ENCODE peak calls at places on chromosomes 6 and 20, in eight cellular contexts. Z is colonic mucosa, F is upper lobe of left lung, R is left ventricle myocardium inferior, J is pancreas, B is neural progenitor cell, W is cardiac muscle cell, P is RWPE2. C is an unnamed sample. For H3K27me3, the result is how much of the 10 kb centered on the place peaks cover.

GRCh38 chr20:9028419-9028818 is 40.5 kb upstream of the PLCB4 start:
- DNase-seq in Z (no peak), F (no peak), R (no peak), J (no peak), B (no peak), W (no peak), P (no peak), C (no peak)

GRCh38 chr6:12950879-12951814 is 234.6 kb downstream of the PHACTR1 start:
- DNase-seq in Z (no peak), F (no peak), R (no peak), J (no peak), B (no peak), W (no peak), P (no peak), C (no peak)

GRCh38 chr6:106792536-106793236 is 163.3 kb downstream of the QRSL1 start:
- DNase-seq in Z (no peak), F (no peak), R (no peak), J (no peak), B (no peak), W (no peak), P (no peak), C (no peak)

GRCh38 chr20:62117658-62118057 is 4.6 kb upstream of the LSM14B start:
- DNase-seq in Z (no peak), F (peak), R (peak), J (no peak), B (peak), W (peak), P (no peak), C (peak)

GRCh38 chr6:169857343-169858292 is 106.2 kb downstream of the ERMARD start:
- DNase-seq in Z (no peak), F (no peak), R (no peak), J (no peak), B (no peak), W (no peak), P (no peak), C (no peak)

GRCh38 chr6:144585217-144585814 is 300.2 kb downstream of the UTRN start:
- DNase-seq in Z (no peak), F (no peak), R (no peak), J (no peak), B (peak), W (peak), P (no peak), C (no peak)

GRCh38 chr6:94213176-94213575 is 793.8 kb upstream of the EPHA7 start:
- DNase-seq in Z (no peak), F (no peak), R (no peak), J (no peak), B (no peak), W (no peak), P (no peak), C (no peak)

GRCh38 chr20:47789081-47789998 is 4.1 kb upstream of the SULF2 start:
- DNase-seq in Z (no peak), F (no peak), R (no peak), J (no peak), B (no peak), W (no peak), P (no peak), C (no peak)

GRCh38 chr20:34475979-34476736 is 40.1 kb upstream of the DYNLRB1 start:
- DNase-seq in Z (peak), F (peak), R (peak), J (peak), B (peak), W (peak), P (no peak), C (peak)

GRCh38 chr20:63772781-63773520 is 33.4 kb downstream of the SLC2A4RG start:
- DNase-seq in Z (no peak), F (no peak), R (peak), J (no peak), B (no peak), W (no peak), P (no peak), C (no peak)

GRCh38 chr6:149896491-149896890 is 1.4 kb downstream of the RAET1E start:
- DNase-seq in Z (no peak), F (no peak), R (no peak), J (no peak), B (no peak), W (no peak), P (no peak), C (no peak)

GRCh38 chr20:34472246-34472925 is 43.8 kb upstream of the DYNLRB1 start:
- DNase-seq in Z (no peak), F (no peak), R (no peak), J (no peak), B (no peak), W (no peak), P (no peak), C (no peak)

GRCh38 chr20:24469116-24470030 is at the start of gene SYNDIG1:
- DNase-seq in Z (no peak), F (peak), R (peak), J (no peak), B (peak), W (peak), P (no peak), C (no peak)

GRCh38 chr6:132228894-132229293 is 172.4 kb downstream of the MOXD1 start:
- DNase-seq in Z (no peak), F (no peak), R (no peak), J (no peak), B (no peak), W (no peak), P (no peak), C (no peak)

GRCh38 chr6:112030206-112030932 is 23.5 kb upstream of the CCN6 start:
- DNase-seq in Z (peak), F (no peak), R (no peak), J (no peak), B (no peak), W (no peak), P (no peak), C (no peak)

GRCh38 chr6:118316796-118317384 is 231.2 kb upstream of the PLN start:
- DNase-seq in Z (no peak), F (no peak), R (no peak), J (no peak), B (no peak), W (no peak), P (no peak), C (no peak)

GRCh38 chr6:6811151-6812002 is 222.9 kb downstream of the LY86 start:
- DNase-seq in Z (peak), F (no peak), R (no peak), J (peak), B (peak), W (no peak), P (peak), C (peak)

GRCh38 chr6:52305948-52306767 is 21.6 kb upstream of the MCM3 start:
- DNase-seq in Z (no peak), F (no peak), R (no peak), J (no peak), B (no peak), W (no peak), P (no peak), C (no peak)

GRCh38 chr6:119757467-119757866 is 407.9 kb upstream of the MAN1A1 start:
- DNase-seq in Z (no peak), F (no peak), R (no peak), J (no peak), B (no peak), W (no peak), P (no peak), C (no peak)

GRCh38 chr6:4210619-4211419 is 75.4 kb upstream of the ECI2 start:
- DNase-seq in Z (peak), F (no peak), R (peak), J (peak), B (peak), W (peak), P (no peak), C (peak)

GRCh38 chr20:44159125-44159524 is 27.9 kb downstream of the JPH2 start:
- DNase-seq in Z (no peak), F (no peak), R (no peak), J (no peak), B (no peak), W (no peak), P (no peak), C (no peak)

GRCh38 chr6:126643352-126643751 is 303.4 kb downstream of the CENPW start:
- DNase-seq in Z (no peak), F (peak), R (no peak), J (no peak), B (no peak), W (no peak), P (no peak), C (no peak)

GRCh38 chr20:47358672-47359532 is 2.4 kb upstream of the ZMYND8 start:
- DNase-seq in Z (peak), F (no peak), R (peak), J (peak), B (peak), W (peak), P (peak), C (no peak)

GRCh38 chr20:10745790-10746189 is 72.0 kb upstream of the JAG1 start:
- DNase-seq in Z (no peak), F (no peak), R (no peak), J (no peak), B (no peak), W (no peak), P (no peak), C (no peak)

GRCh38 chr6:315921-316752 is 23.9 kb downstream of the DUSP22 start:
- DNase-seq in Z (no peak), F (no peak), R (no peak), J (no peak), B (no peak), W (no peak), P (no peak), C (no peak)

GRCh38 chr6:168374051-168374502 is 54.5 kb upstream of the DACT2 start:
- DNase-seq in Z (no peak), F (peak), R (no peak), J (no peak), B (no peak), W (no peak), P (no peak), C (no peak)

GRCh38 chr6:129502261-129502660 is 207.7 kb downstream of the ARHGAP18 start:
- DNase-seq in Z (no peak), F (no peak), R (no peak), J (no peak), B (no peak), W (no peak), P (no peak), C (no peak)

GRCh38 chr20:11111191-11111590 is 437.4 kb upstream of the JAG1 start:
- DNase-seq in Z (no peak), F (no peak), R (no peak), J (no peak), B (no peak), W (no peak), P (no peak), C (no peak)

GRCh38 chr6:148525453-148525852 is 182.8 kb downstream of the SASH1 start:
- DNase-seq in Z (no peak), F (no peak), R (no peak), J (no peak), B (no peak), W (no peak), P (no peak), C (no peak)

GRCh38 chr6:1285589-1286340 is 26.1 kb upstream of the FOXQ1 start:
- DNase-seq in Z (no peak), F (no peak), R (no peak), J (no peak), B (no peak), W (no peak), P (no peak), C (no peak)

GRCh38 chr6:134621858-134622257 is 303.9 kb upstream of the SGK1 start:
- DNase-seq in Z (no peak), F (no peak), R (no peak), J (peak), B (no peak), W (no peak), P (peak), C (no peak)

GRCh38 chr6:4543596-4543995 is 232.6 kb upstream of the CDYL start:
- DNase-seq in Z (no peak), F (no peak), R (no peak), J (no peak), B (no peak), W (no peak), P (no peak), C (no peak)

GRCh38 chr6:139547082-139547776 is 172.8 kb upstream of the CITED2 start:
- DNase-seq in Z (no peak), F (no peak), R (no peak), J (no peak), B (no peak), W (no peak), P (no peak), C (no peak)

GRCh38 chr20:53343433-53343832 is 250.2 kb downstream of the ZNF217 start:
- DNase-seq in Z (peak), F (no peak), R (no peak), J (peak), B (no peak), W (no peak), P (no peak), C (no peak)

GRCh38 chr6:45619994-45620471 is 242.3 kb upstream of the SUPT3H start:
- DNase-seq in Z (no peak), F (no peak), R (no peak), J (no peak), B (no peak), W (no peak), P (no peak), C (no peak)

GRCh38 chr6:134938896-134939295 is 11.0 kb downstream of the ALDH8A1 start:
- DNase-seq in Z (no peak), F (no peak), R (no peak), J (no peak), B (no peak), W (no peak), P (no peak), C (peak)

GRCh38 chr20:14951105-14951504 is 613.7 kb upstream of the FLRT3 start:
- DNase-seq in Z (no peak), F (no peak), R (no peak), J (no peak), B (no peak), W (no peak), P (no peak), C (no peak)

GRCh38 chr20:14947536-14947935 is 610.1 kb upstream of the FLRT3 start:
- DNase-seq in Z (no peak), F (no peak), R (no peak), J (no peak), B (no peak), W (no peak), P (no peak), C (no peak)

GRCh38 chr20:14950633-14951032 is 613.2 kb upstream of the FLRT3 start:
- DNase-seq in Z (no peak), F (no peak), R (no peak), J (no peak), B (no peak), W (no peak), P (no peak), C (no peak)

GRCh38 chr20:14951707-14952106 is 614.3 kb upstream of the FLRT3 start:
- DNase-seq in Z (no peak), F (no peak), R (no peak), J (no peak), B (no peak), W (no peak), P (no peak), C (no peak)

GRCh38 chr20:14948416-14948815 is 611.0 kb upstream of the FLRT3 start:
- DNase-seq in Z (no peak), F (no peak), R (no peak), J (peak), B (peak), W (peak), P (no peak), C (no peak)
- TF ChIP-seq CTCF in Z (no peak), F (peak), R (no peak), J (no peak), B (peak), W (no peak), P (peak), C (no peak)

GRCh38 chr20:59827138-59828056 is 106.0 kb downstream of the SYCP2 start:
- DNase-seq in Z (peak), F (no peak), R (no peak), J (no peak), B (no peak), W (no peak), P (peak), C (no peak)
- H3K27ac ChIP-seq in Z (no peak), F (peak), R (peak), J (no peak), B (no peak), W (no peak), P (peak), C (no peak)

GRCh38 chr20:38342196-38342595 is 4.1 kb upstream of the LBP start:
- DNase-seq in Z (no peak), F (no peak), R (no peak), J (no peak), B (peak), W (no peak), P (no peak), C (no peak)

GRCh38 chr20:38340693-38341092 is 5.6 kb upstream of the LBP start:
- DNase-seq in Z (no peak), F (no peak), R (no peak), J (no peak), B (no peak), W (no peak), P (no peak), C (no peak)

GRCh38 chr20:38337561-38338140 is 8.6 kb upstream of the LBP start:
- DNase-seq in Z (peak), F (no peak), R (no peak), J (no peak), B (peak), W (peak), P (no peak), C (no peak)

GRCh38 chr20:38339993-38340392 is 6.3 kb upstream of the LBP start:
- DNase-seq in Z (no peak), F (no peak), R (no peak), J (no peak), B (no peak), W (no peak), P (no peak), C (no peak)

GRCh38 chr20:38338849-38339520 is 7.3 kb upstream of the LBP start:
- DNase-seq in Z (no peak), F (no peak), R (no peak), J (no peak), B (peak), W (peak), P (no peak), C (no peak)
- H3K27me3 ChIP-seq in Z (under half), F (under half), R (under half), J (under half), B (under half), W (under half), P (under half), C (under half)

DNA sequence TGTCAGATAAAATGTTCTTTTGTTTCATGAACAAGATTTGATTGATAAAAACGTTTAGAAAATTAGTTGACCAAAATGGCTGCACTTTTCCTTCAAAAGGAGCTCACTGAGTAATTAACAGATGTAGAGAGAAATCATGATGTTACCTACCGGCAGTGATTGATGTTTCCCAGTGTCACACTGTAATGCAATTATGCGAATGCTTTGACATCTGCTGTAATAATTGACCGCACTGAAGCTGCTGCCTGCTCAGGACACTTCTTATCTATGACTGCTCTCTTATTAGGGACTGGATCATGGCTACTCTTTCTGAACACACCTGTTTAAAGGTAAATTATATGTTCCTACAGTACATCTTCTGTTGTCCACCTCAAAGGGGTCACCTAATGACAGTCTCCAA is 94.6 kb downstream of the GPR63 start:
- DNase-seq in Z (no peak), F (no peak), R (no peak), J (no peak), B (no peak), W (no peak), P (no peak), C (no peak)
- TF ChIP-seq CTCF in Z (no peak), F (no peak), R (no peak), J (no peak), B (no peak), W (no peak), P (no peak), C (no peak)

GRCh38 chr6:158847786-158848185 is 28.6 kb upstream of the EZR start:
- DNase-seq in Z (no peak), F (no peak), R (no peak), J (no peak), B (no peak), W (no peak), P (no peak), C (no peak)

GRCh38 chr6:158850807-158851115 is 31.6 kb upstream of the EZR start:
- DNase-seq in Z (no peak), F (no peak), R (no peak), J (no peak), B (no peak), W (no peak), P (no peak), C (no peak)

GRCh38 chr6:158849899-158850806 is 31.0 kb upstream of the EZR start:
- DNase-seq in Z (peak), F (no peak), R (no peak), J (no peak), B (no peak), W (no peak), P (peak), C (peak)

GRCh38 chr6:158847012-158847529 is 27.9 kb upstream of the EZR start:
- DNase-seq in Z (no peak), F (peak), R (no peak), J (no peak), B (no peak), W (no peak), P (no peak), C (no peak)

DNA sequence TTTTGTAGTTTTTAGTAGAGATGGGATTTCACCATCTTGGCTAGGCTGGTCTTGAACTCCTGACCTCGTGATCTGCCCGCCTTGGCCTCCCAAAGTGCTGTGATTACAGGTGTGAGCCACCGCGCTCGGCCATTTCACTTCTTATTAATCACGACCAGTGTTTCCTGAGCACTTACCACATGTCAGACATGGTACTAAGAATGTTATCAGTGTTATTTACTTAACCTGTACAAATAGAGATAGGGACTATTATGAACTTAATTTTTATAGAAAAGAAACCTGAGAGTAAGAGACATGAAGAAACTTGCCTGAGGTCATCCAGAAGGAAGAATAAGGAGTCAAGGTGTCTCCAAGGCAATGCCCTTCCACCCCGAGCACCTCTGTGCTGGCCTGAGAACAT is 29.3 kb upstream of the EZR start:
- DNase-seq in Z (no peak), F (no peak), R (no peak), J (peak), B (no peak), W (no peak), P (no peak), C (no peak)
- H3K27ac ChIP-seq in Z (no peak), F (no peak), R (no peak), J (peak), B (no peak), W (no peak), P (peak), C (no peak)

GRCh38 chr6:18183736-18184135 is 28.5 kb downstream of the KDM1B start:
- DNase-seq in Z (no peak), F (no peak), R (no peak), J (no peak), B (no peak), W (no peak), P (no peak), C (no peak)

GRCh38 chr6:18182568-18182967 is 27.3 kb downstream of the KDM1B start:
- DNase-seq in Z (no peak), F (no peak), R (no peak), J (no peak), B (no peak), W (no peak), P (no peak), C (no peak)

GRCh38 chr6:18186033-18186432 is 30.8 kb downstream of the KDM1B start:
- DNase-seq in Z (no peak), F (no peak), R (no peak), J (peak), B (peak), W (peak), P (no peak), C (no peak)

GRCh38 chr6:18187701-18188100 is 32.5 kb downstream of the KDM1B start:
- DNase-seq in Z (no peak), F (peak), R (no peak), J (no peak), B (no peak), W (no peak), P (no peak), C (no peak)

DNA sequence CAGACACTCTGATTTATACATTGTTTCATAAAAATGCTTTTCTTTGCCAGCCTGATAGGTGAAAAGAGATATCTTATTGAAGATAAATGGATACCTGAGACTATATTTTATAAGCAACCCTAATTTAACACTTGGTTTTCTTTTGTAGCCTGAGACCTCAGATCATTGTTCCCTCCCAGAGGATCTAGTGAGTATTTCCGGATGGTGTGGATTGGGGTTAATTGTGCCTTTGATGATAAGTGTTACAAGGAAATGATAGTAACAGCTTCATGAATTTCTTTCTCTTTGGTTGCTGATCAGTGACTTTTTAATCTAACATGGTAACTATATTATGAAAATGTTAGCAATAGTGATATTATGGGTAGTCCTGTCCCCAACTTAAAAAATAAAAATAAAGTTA is 30.4 kb downstream of the KDM1B start:
- DNase-seq in Z (no peak), F (no peak), R (no peak), J (no peak), B (no peak), W (no peak), P (no peak), C (no peak)
- H3K27me3 ChIP-seq in Z (under half), F (under half), R (under half), J (under half), B (under half), W (under half), P (under half), C (under half)

C was measured in CD4-positive, alpha-beta T cell.